ENCODE peak calls at places on chromosome 7, in four cellular contexts. Q, N, H and G are unnamed samples.

GRCh38 chr7:112798199-112799159 is 8.3 kb upstream of the TMEM168 start:
- DNase-seq in Q (no peak), N (no peak), H (no peak), G (no peak)

GRCh38 chr7:85186521-85187241 is at the start of gene SEMA3D:
- DNase-seq in Q (peak), N (no peak), H (peak), G (no peak)

GRCh38 chr7:8303904-8304528 is 42.0 kb upstream of the ICA1 start:
- DNase-seq in Q (no peak), N (no peak), H (no peak), G (no peak)

GRCh38 chr7:139791316-139791715 is 13.5 kb upstream of the HIPK2 start:
- DNase-seq in Q (no peak), N (no peak), H (no peak), G (no peak)

GRCh38 chr7:130733866-130734524 is at the start of gene KLF14:
- DNase-seq in Q (peak), N (no peak), H (no peak), G (no peak)

GRCh38 chr7:32536585-32536984 is 41.3 kb downstream of the AVL9 start:
- DNase-seq in Q (peak), N (no peak), H (peak), G (no peak)

GRCh38 chr7:55344840-55345239 is 20.3 kb upstream of the LANCL2 start:
- DNase-seq in Q (peak), N (no peak), H (no peak), G (no peak)

GRCh38 chr7:146411975-146412374 is 295.4 kb downstream of the CNTNAP2 start:
- DNase-seq in Q (no peak), N (no peak), H (no peak), G (no peak)

GRCh38 chr7:93011351-93012294 is 106.2 kb downstream of the SAMD9 start:
- DNase-seq in Q (peak), N (no peak), H (peak), G (no peak)

GRCh38 chr7:50502947-50503346 is 52.8 kb upstream of the FIGNL1 start:
- DNase-seq in Q (no peak), N (no peak), H (no peak), G (no peak)

GRCh38 chr7:12888727-12889126 is 201.3 kb downstream of the ARL4A start:
- DNase-seq in Q (peak), N (no peak), H (no peak), G (no peak)

GRCh38 chr7:120733143-120733542 is 124.8 kb downstream of the TSPAN12 start:
- DNase-seq in Q (peak), N (no peak), H (peak), G (no peak)

GRCh38 chr7:25069900-25070443 is 55.1 kb downstream of the CYCS start:
- DNase-seq in Q (peak), N (no peak), H (peak), G (peak)

GRCh38 chr7:108000875-108001758 is 1.8 kb downstream of the LAMB1 start:
- DNase-seq in Q (peak), N (no peak), H (peak), G (no peak)
- H3K9ac ChIP-seq in Q (peak), N (no peak), H (peak), G (no peak)

GRCh38 chr7:47478926-47479791 is 102.8 kb downstream of the TNS3 start:
- DNase-seq in Q (no peak), N (no peak), H (no peak), G (no peak)
- H3K9ac ChIP-seq in Q (no peak), N (no peak), H (no peak), G (no peak)

GRCh38 chr7:148967032-148967372 is 61.3 kb downstream of the PDIA4 start:
- DNase-seq in Q (no peak), N (no peak), H (no peak), G (no peak)

GRCh38 chr7:148962823-148963582 is 65.3 kb downstream of the PDIA4 start:
- DNase-seq in Q (peak), N (peak), H (peak), G (peak)

GRCh38 chr7:148964510-148965267 is 63.6 kb downstream of the PDIA4 start:
- DNase-seq in Q (peak), N (no peak), H (no peak), G (no peak)

GRCh38 chr7:148962515-148962822 is 65.8 kb downstream of the PDIA4 start:
- DNase-seq in Q (no peak), N (no peak), H (no peak), G (no peak)

DNA sequence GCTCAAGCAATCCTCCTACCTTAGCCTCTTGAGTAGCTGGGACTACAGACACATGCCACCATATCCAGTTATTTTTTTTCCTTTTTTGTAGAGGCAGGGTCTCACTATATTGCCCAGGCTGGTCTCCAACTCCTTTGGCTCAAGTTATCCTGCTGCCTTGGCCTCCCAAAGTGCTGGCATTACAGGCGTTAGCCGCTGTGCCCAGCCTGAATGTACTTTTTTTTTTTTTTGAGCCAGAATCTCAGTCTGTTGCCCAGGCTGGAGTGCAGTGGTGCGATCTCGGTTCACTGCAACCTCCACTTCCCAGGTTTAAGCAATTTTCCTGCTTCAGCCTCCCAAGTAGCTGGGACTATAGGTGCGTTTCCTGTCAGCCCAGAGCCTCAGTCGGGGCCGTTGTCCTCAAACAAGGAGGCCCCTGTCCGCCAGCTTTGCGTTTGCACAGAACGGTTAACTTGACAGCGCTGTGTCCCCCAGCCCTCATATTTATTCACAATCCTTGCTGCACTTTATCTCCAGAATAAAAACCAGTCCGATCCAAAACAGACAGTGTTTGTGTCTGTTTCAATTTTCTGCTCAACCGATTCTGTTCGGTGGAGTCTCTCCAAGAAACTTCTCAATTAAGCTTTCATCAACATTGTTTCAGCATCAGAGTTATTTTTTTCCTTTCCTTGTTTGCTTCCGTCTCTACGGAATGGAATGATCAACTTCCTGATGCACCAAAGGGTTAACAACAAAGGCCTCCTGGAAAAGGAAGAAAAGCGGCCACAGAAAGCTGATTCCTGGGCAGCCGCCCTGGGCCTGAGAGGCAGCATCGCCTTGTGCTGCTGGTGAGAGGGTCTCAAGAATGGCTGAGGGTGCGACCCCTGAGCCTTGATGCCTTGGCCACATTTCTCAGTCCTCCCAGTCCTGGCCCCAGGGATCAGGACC is 64.5 kb downstream of the PDIA4 start:
- DNase-seq in Q (peak), N (no peak), H (peak), G (no peak)
- H3K9ac ChIP-seq in Q (peak), N (peak), H (peak), G (peak)

DNA sequence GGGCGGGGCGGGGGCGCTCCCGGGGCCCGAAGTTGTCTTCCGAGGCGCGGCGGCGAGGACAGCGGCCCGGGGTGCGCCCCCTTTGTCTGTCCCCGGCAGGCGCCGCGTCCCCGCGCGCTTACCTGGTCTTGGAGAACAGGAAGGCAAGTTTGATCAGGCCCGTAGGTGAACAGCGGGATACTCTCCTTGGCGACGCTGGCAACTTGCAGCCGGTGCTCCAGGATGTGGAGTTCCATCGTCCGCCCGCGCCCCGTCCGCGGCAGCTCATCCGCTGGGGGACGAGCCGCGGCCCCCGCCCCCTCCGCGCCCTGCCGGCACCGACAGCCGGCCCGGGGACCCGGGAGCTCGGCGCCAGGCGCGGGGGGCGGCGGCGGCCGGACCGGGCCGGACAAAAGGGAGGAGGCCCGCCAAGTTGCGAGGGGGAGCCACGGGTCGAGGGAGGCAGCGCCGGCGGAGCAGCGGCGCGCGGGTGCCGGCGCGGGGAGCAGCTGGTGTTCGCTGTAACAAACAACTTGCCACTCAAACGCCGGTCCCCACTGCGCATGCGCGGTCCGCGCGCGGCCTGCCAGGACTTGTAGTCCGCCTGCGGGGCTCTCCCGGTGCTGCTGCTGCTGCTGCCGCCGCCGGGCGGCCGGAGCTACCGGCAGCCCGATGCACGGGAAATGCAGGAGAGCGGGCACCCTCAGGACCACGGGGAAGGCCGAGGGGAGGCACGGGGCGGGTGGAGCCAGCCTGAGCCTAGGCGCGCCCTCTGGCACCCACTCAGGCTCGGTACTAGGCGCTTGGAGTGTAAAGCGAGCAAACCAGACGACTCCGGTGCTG is 35.6 kb upstream of the SPDYE3 start:
- DNase-seq in Q (peak), N (peak), H (peak), G (peak)
- H3K9ac ChIP-seq in Q (peak), N (peak), H (no peak), G (peak)

GRCh38 chr7:106265133-106265532 is 19.6 kb downstream of the NAMPT start:
- DNase-seq in Q (no peak), N (no peak), H (no peak), G (no peak)
- H3K9ac ChIP-seq in Q (no peak), N (no peak), H (no peak), G (no peak)

GRCh38 chr7:150754950-150755349 is 17.7 kb downstream of the GIMAP5 start:
- DNase-seq in Q (no peak), N (no peak), H (no peak), G (no peak)
- H3K9ac ChIP-seq in Q (no peak), N (no peak), H (no peak), G (peak)